ENCODE peak calls at places on chromosome 5, in four cellular contexts. One of them, this sample, is unnamed.

GRCh38 chr5:136766456-136766855 is 401.1 kb upstream of the TRPC7 start:
- DNase-seq in HCT116: no peak
- DNase-seq in GM23338: no peak
- DNase-seq in HepG2: no peak
- DNase-seq in this sample: no peak

GRCh38 chr5:10812218-10812617 is 51.2 kb upstream of the DAP start:
- DNase-seq in HCT116: no peak
- DNase-seq in HepG2: no peak
- DNase-seq in GM23338: no peak
- DNase-seq in this sample: no peak

GRCh38 chr5:77311217-77311571 is 100.7 kb downstream of the PDE8B start:
- DNase-seq in HCT116: no peak
- DNase-seq in HepG2: no peak
- DNase-seq in GM23338: no peak
- DNase-seq in this sample: no peak

GRCh38 chr5:181152406-181152805 is 5.0 kb downstream of the OR2V2 start:
- DNase-seq in HCT116: no peak
- DNase-seq in HepG2: peak
- DNase-seq in GM23338: no peak
- DNase-seq in this sample: no peak

GRCh38 chr5:98564836-98565235 is 208.6 kb upstream of the RGMB start:
- DNase-seq in GM23338: no peak
- DNase-seq in HCT116: no peak
- DNase-seq in HepG2: no peak
- DNase-seq in this sample: no peak

GRCh38 chr5:884345-885126 is 8.1 kb downstream of the BRD9 start:
- DNase-seq in GM23338: no peak
- DNase-seq in HCT116: no peak
- DNase-seq in HepG2: no peak
- DNase-seq in this sample: peak

GRCh38 chr5:96509721-96510383 is 76.8 kb upstream of the PCSK1 start:
- DNase-seq in GM23338: no peak
- DNase-seq in HCT116: no peak
- DNase-seq in HepG2: no peak
- DNase-seq in this sample: no peak

GRCh38 chr5:132455614-132456115 is 34.9 kb downstream of the IRF1 start:
- DNase-seq in HCT116: no peak
- DNase-seq in GM23338: peak
- DNase-seq in HepG2: peak
- DNase-seq in this sample: no peak

GRCh38 chr5:135843571-135844337 is 9.3 kb downstream of the SLC25A48 start:
- DNase-seq in HepG2: no peak
- DNase-seq in GM23338: no peak
- DNase-seq in HCT116: peak
- DNase-seq in this sample: no peak

GRCh38 chr5:3303777-3304176 is 291.9 kb upstream of the IRX1 start:
- DNase-seq in HepG2: no peak
- DNase-seq in HCT116: no peak
- DNase-seq in GM23338: no peak
- DNase-seq in this sample: no peak

GRCh38 chr5:36494756-36495637 is 111.4 kb upstream of the SLC1A3 start:
- DNase-seq in HepG2: no peak
- DNase-seq in HCT116: no peak
- DNase-seq in GM23338: no peak
- DNase-seq in this sample: no peak

GRCh38 chr5:125140220-125140619 is 393.8 kb upstream of the ZNF608 start:
- DNase-seq in HepG2: no peak
- DNase-seq in HCT116: no peak
- DNase-seq in GM23338: no peak
- DNase-seq in this sample: no peak

GRCh38 chr5:75021229-75021628 is 31.1 kb downstream of the GCNT4 start:
- DNase-seq in HCT116: no peak
- DNase-seq in GM23338: no peak
- DNase-seq in HepG2: no peak
- DNase-seq in this sample: no peak

GRCh38 chr5:3386676-3387075 is 209.0 kb upstream of the IRX1 start:
- DNase-seq in HCT116: no peak
- DNase-seq in GM23338: no peak
- DNase-seq in HepG2: no peak
- DNase-seq in this sample: no peak

GRCh38 chr5:73940026-73940425 is 314.0 kb downstream of the ARHGEF28 start:
- DNase-seq in HCT116: no peak
- DNase-seq in HepG2: no peak
- DNase-seq in GM23338: no peak
- DNase-seq in this sample: peak

GRCh38 chr5:176789873-176790615 is 20.3 kb upstream of the UNC5A start:
- DNase-seq in HCT116: no peak
- DNase-seq in HepG2: no peak
- DNase-seq in GM23338: no peak
- DNase-seq in this sample: no peak
- TF ChIP-seq REST in HCT116: no peak
- TF ChIP-seq REST in HepG2: no peak
- TF ChIP-seq REST in GM23338: no peak
- TF ChIP-seq REST in this sample: no peak

GRCh38 chr5:163938595-163938994 is 433.2 kb downstream of the MAT2B start:
- DNase-seq in HepG2: peak
- DNase-seq in GM23338: no peak
- DNase-seq in HCT116: no peak
- DNase-seq in this sample: no peak
- TF ChIP-seq REST in HepG2: no peak
- TF ChIP-seq REST in GM23338: no peak
- TF ChIP-seq REST in HCT116: no peak
- TF ChIP-seq REST in this sample: no peak

DNA sequence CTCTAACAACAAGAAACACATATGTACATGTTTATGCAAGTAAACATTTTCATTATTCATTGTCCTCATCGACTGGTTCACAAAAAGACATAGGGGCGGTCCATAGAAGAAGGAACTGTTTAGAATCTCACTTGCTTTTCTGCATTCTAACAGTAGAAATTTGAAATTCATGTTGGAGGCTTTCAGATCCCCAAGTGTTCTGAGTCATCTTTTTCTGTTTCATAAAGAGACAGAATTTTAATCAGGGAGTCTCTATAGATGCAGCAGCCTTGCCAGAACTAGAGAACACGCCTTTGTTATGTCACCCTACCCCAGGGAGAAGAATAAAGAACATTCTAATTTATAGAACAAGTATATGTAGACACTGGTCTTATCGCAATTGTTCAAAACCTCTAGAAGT is 324.3 kb downstream of the GABRG2 start:
- DNase-seq in GM23338: no peak
- DNase-seq in HepG2: no peak
- DNase-seq in HCT116: no peak
- DNase-seq in this sample: no peak
- TF ChIP-seq REST in GM23338: no peak
- TF ChIP-seq REST in HepG2: no peak
- TF ChIP-seq REST in HCT116: no peak
- TF ChIP-seq REST in this sample: no peak

DNA sequence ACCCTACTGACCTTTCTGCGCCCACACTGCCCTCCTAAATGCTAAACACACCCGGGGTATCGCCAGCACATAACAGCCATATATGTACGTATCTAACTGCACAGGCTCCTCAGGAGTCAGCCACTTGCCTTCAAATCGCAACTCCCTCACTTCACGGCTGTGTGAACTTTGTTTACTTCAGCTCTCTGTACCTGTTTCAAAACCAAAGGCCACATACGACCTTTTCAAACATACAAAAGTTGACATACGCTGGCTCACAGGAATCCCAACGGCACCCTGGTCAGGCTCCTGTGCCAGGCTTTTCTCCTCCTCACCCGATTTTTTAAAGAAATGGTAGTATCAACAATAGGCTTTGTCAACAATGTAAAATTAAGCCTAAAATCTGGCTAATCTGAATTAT is 39.0 kb upstream of the ZNF622 start:
- DNase-seq in HCT116: no peak
- DNase-seq in HepG2: no peak
- DNase-seq in GM23338: no peak
- DNase-seq in this sample: no peak
- TF ChIP-seq REST in HCT116: no peak
- TF ChIP-seq REST in HepG2: no peak
- TF ChIP-seq REST in GM23338: no peak
- TF ChIP-seq REST in this sample: no peak

GRCh38 chr5:17807069-17807468 is 172.8 kb downstream of the TAF11L14 start:
- DNase-seq in HCT116: no peak
- DNase-seq in HepG2: no peak
- DNase-seq in GM23338: no peak
- DNase-seq in this sample: no peak

GRCh38 chr5:17803976-17804375 is 169.7 kb downstream of the TAF11L14 start:
- DNase-seq in HCT116: no peak
- DNase-seq in GM23338: no peak
- DNase-seq in HepG2: no peak
- DNase-seq in this sample: no peak

GRCh38 chr5:17810734-17811133 is 176.5 kb downstream of the TAF11L14 start:
- DNase-seq in HCT116: no peak
- DNase-seq in HepG2: no peak
- DNase-seq in GM23338: no peak
- DNase-seq in this sample: no peak

GRCh38 chr5:17805426-17805825 is 171.2 kb downstream of the TAF11L14 start:
- DNase-seq in HepG2: no peak
- DNase-seq in HCT116: no peak
- DNase-seq in GM23338: no peak
- DNase-seq in this sample: no peak

DNA sequence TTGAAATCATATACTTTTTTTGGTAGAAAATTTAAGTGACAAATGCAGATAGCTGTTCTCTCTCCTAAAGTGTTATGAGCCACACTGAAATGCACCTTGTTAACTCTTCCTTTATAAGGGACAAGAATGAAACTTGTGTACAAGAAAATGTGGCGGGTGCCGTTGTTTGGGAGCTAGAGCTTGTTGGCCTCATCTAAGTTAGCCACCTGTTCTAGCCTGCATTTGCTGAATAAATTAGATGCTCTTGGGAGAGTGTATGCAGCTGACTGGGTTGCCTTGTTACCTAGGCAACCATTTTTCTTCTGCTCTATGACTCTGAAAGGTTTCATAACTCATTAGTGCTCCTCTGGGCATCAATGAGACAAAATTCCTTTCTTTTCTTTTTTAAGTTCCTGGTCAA is 174.3 kb downstream of the TAF11L14 start:
- DNase-seq in HepG2: no peak
- DNase-seq in GM23338: no peak
- DNase-seq in HCT116: no peak
- DNase-seq in this sample: no peak
- TF ChIP-seq REST in HepG2: no peak
- TF ChIP-seq REST in GM23338: no peak
- TF ChIP-seq REST in HCT116: no peak
- TF ChIP-seq REST in this sample: no peak

GRCh38 chr5:172788771-172789686 is 18.0 kb upstream of the DUSP1 start:
- DNase-seq in HepG2: peak
- DNase-seq in GM23338: no peak
- DNase-seq in HCT116: no peak
- DNase-seq in this sample: no peak

GRCh38 chr5:172790496-172790889 is 19.5 kb upstream of the DUSP1 start:
- DNase-seq in GM23338: no peak
- DNase-seq in HepG2: no peak
- DNase-seq in HCT116: no peak
- DNase-seq in this sample: no peak

GRCh38 chr5:172791726-172792445 is 20.9 kb upstream of the DUSP1 start:
- DNase-seq in HCT116: no peak
- DNase-seq in GM23338: no peak
- DNase-seq in HepG2: no peak
- DNase-seq in this sample: no peak

GRCh38 chr5:172791291-172791690 is 20.3 kb upstream of the DUSP1 start:
- DNase-seq in GM23338: no peak
- DNase-seq in HCT116: no peak
- DNase-seq in HepG2: no peak
- DNase-seq in this sample: no peak

GRCh38 chr5:172789687-172790495 is 18.9 kb upstream of the DUSP1 start:
- DNase-seq in HCT116: no peak
- DNase-seq in GM23338: no peak
- DNase-seq in HepG2: no peak
- DNase-seq in this sample: no peak
- TF ChIP-seq REST in HCT116: no peak
- TF ChIP-seq REST in GM23338: no peak
- TF ChIP-seq REST in HepG2: no peak
- TF ChIP-seq REST in this sample: no peak

GRCh38 chr5:147648597-147648996 is 133.9 kb downstream of the JAKMIP2 start:
- DNase-seq in GM23338: no peak
- DNase-seq in HepG2: peak
- DNase-seq in HCT116: no peak
- DNase-seq in this sample: no peak
- TF ChIP-seq REST in GM23338: no peak
- TF ChIP-seq REST in HepG2: no peak
- TF ChIP-seq REST in HCT116: no peak
- TF ChIP-seq REST in this sample: no peak

This sample was measured in SK-N-SH.